ENCODE peak calls at places on chromosomes 5 and 9, in ten cellular contexts. One of them, this sample, is unnamed. For H3K4me1, the result is how much of the 10 kb centered on the place peaks cover.

GRCh38 chr5:6755519-6755918 is 42.3 kb downstream of the TENT4A start:
- DNase-seq in body of pancreas: no peak
- DNase-seq in ovary: peak
- DNase-seq in K562: no peak
- DNase-seq in sigmoid colon: peak
- DNase-seq in tibial nerve: no peak
- DNase-seq in HepG2: no peak
- DNase-seq in uterus: no peak
- DNase-seq in spleen: peak
- DNase-seq in transverse colon: no peak
- DNase-seq in this sample: peak

GRCh38 chr5:55402199-55402598 is 94.4 kb downstream of the MTREX start:
- DNase-seq in ovary: no peak
- DNase-seq in transverse colon: no peak
- DNase-seq in tibial nerve: no peak
- DNase-seq in HepG2: no peak
- DNase-seq in K562: no peak
- DNase-seq in spleen: no peak
- DNase-seq in body of pancreas: no peak
- DNase-seq in uterus: no peak
- DNase-seq in sigmoid colon: no peak
- DNase-seq in this sample: no peak

GRCh38 chr5:132752581-132753125 is 5.4 kb downstream of the CCNI2 start:
- DNase-seq in tibial nerve: no peak
- DNase-seq in spleen: no peak
- DNase-seq in K562: no peak
- DNase-seq in HepG2: no peak
- DNase-seq in transverse colon: no peak
- DNase-seq in body of pancreas: no peak
- DNase-seq in sigmoid colon: no peak
- DNase-seq in ovary: no peak
- DNase-seq in uterus: no peak
- DNase-seq in this sample: no peak

GRCh38 chr9:75683591-75683990 is 206.9 kb upstream of the PCSK5 start:
- DNase-seq in ovary: no peak
- DNase-seq in K562: no peak
- DNase-seq in tibial nerve: no peak
- DNase-seq in body of pancreas: no peak
- DNase-seq in uterus: no peak
- DNase-seq in HepG2: no peak
- DNase-seq in sigmoid colon: no peak
- DNase-seq in transverse colon: no peak
- DNase-seq in spleen: no peak
- DNase-seq in this sample: no peak

GRCh38 chr5:139764250-139764791 is 31.3 kb upstream of the PSD2 start:
- DNase-seq in K562: no peak
- DNase-seq in transverse colon: no peak
- DNase-seq in spleen: peak
- DNase-seq in sigmoid colon: no peak
- DNase-seq in body of pancreas: no peak
- DNase-seq in tibial nerve: no peak
- DNase-seq in ovary: no peak
- DNase-seq in HepG2: no peak
- DNase-seq in uterus: no peak
- DNase-seq in this sample: peak

GRCh38 chr9:101628173-101628572 is 33.4 kb upstream of the PPP3R2 start:
- DNase-seq in tibial nerve: no peak
- DNase-seq in K562: no peak
- DNase-seq in body of pancreas: no peak
- DNase-seq in sigmoid colon: no peak
- DNase-seq in uterus: no peak
- DNase-seq in ovary: no peak
- DNase-seq in HepG2: no peak
- DNase-seq in spleen: no peak
- DNase-seq in transverse colon: no peak
- DNase-seq in this sample: no peak

GRCh38 chr5:73437126-73438047 is 11.2 kb downstream of the FOXD1 start:
- DNase-seq in tibial nerve: no peak
- DNase-seq in ovary: no peak
- DNase-seq in sigmoid colon: no peak
- DNase-seq in transverse colon: peak
- DNase-seq in spleen: no peak
- DNase-seq in body of pancreas: no peak
- DNase-seq in HepG2: no peak
- DNase-seq in K562: peak
- DNase-seq in uterus: no peak
- DNase-seq in this sample: peak

GRCh38 chr5:141041427-141041785 is 9.8 kb upstream of the PCDHB1 start:
- DNase-seq in tibial nerve: no peak
- DNase-seq in body of pancreas: no peak
- DNase-seq in uterus: no peak
- DNase-seq in ovary: no peak
- DNase-seq in transverse colon: no peak
- DNase-seq in K562: no peak
- DNase-seq in sigmoid colon: no peak
- DNase-seq in spleen: no peak
- DNase-seq in HepG2: no peak
- DNase-seq in this sample: no peak

GRCh38 chr9:91939953-91940352 is 10.1 kb downstream of the ROR2 start:
- DNase-seq in K562: peak
- DNase-seq in transverse colon: no peak
- DNase-seq in HepG2: no peak
- DNase-seq in body of pancreas: no peak
- DNase-seq in ovary: no peak
- DNase-seq in spleen: no peak
- DNase-seq in tibial nerve: no peak
- DNase-seq in sigmoid colon: no peak
- DNase-seq in uterus: no peak
- DNase-seq in this sample: no peak

GRCh38 chr9:77176686-77177142 is 620 bp upstream of the VPS13A start:
- DNase-seq in transverse colon: no peak
- DNase-seq in HepG2: no peak
- DNase-seq in uterus: no peak
- DNase-seq in ovary: no peak
- DNase-seq in body of pancreas: no peak
- DNase-seq in sigmoid colon: no peak
- DNase-seq in spleen: no peak
- DNase-seq in tibial nerve: no peak
- DNase-seq in K562: no peak
- DNase-seq in this sample: no peak
- TF ChIP-seq POLR2A in transverse colon: no peak
- TF ChIP-seq POLR2A in HepG2: no peak
- TF ChIP-seq POLR2A in uterus: no peak
- TF ChIP-seq POLR2A in ovary: no peak
- TF ChIP-seq POLR2A in body of pancreas: no peak
- TF ChIP-seq POLR2A in sigmoid colon: no peak
- TF ChIP-seq POLR2A in spleen: no peak
- TF ChIP-seq POLR2A in tibial nerve: no peak
- TF ChIP-seq POLR2A in K562: no peak
- TF ChIP-seq POLR2A in this sample: no peak

DNA sequence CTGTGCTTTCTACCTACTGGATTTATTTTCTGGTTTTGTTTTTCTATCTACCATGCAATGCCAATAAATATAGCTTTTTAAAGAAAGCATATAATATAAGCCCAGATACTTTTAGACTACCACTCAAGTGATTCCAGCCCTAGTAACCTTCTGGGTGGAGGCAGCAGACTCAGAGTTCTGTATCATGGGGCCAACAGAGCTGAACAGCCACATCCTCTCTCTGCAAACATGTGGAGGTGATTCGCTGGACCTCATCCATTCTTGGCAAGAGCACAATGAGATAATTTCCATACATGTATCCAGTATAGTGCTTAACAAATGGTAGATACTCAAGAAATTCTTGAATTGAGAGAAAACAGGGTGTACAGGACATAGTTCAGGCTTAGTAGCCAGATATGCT is 124.6 kb downstream of the ASTN2 start:
- DNase-seq in tibial nerve: no peak
- DNase-seq in ovary: no peak
- DNase-seq in spleen: no peak
- DNase-seq in HepG2: no peak
- DNase-seq in sigmoid colon: no peak
- DNase-seq in uterus: no peak
- DNase-seq in transverse colon: no peak
- DNase-seq in body of pancreas: no peak
- DNase-seq in K562: no peak
- DNase-seq in this sample: no peak
- H3K4me3 ChIP-seq in tibial nerve: no peak
- H3K4me3 ChIP-seq in ovary: no peak
- H3K4me3 ChIP-seq in spleen: no peak
- H3K4me3 ChIP-seq in HepG2: no peak
- H3K4me3 ChIP-seq in sigmoid colon: no peak
- H3K4me3 ChIP-seq in uterus: no peak
- H3K4me3 ChIP-seq in transverse colon: no peak
- H3K4me3 ChIP-seq in body of pancreas: no peak
- H3K4me3 ChIP-seq in K562: no peak
- H3K4me3 ChIP-seq in this sample: no peak

DNA sequence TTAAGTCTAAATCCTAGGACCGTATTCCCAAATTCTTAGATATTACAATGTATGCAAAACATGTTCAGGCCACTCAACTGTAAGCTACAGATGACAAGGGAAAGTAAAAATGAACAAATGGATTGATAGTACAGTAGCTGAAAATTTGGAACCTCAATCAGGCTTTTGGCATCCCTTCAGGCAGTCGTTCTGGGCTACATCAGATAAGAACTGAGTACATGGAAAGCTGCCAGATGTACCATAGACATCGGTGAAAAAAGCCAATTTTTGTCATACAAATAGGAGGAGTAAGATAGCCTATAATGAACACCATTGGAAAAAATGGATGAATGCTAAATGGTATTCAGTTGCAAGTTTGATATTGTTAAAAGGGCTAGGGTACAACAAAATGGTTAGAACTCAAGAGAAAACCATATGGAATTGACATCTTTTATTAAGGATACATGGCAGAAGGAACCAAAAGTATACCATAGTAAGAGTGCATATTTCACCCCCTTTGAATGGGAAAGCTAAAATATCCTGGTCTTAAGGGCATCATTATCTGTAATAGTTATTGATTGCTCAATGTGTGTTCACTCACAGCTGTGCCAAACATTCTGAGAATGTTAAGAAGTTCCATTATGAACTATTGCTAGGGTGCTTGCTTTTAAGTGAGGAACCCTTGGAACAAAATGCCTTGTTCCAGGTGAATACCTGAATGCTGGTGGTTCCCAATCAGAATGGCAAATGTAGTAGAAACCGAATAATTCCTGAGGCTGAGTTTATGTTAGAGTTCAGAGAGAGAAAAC is 86.4 kb downstream of the NR3C1 start:
- DNase-seq in body of pancreas: no peak
- DNase-seq in sigmoid colon: no peak
- DNase-seq in spleen: no peak
- DNase-seq in tibial nerve: no peak
- DNase-seq in K562: peak
- DNase-seq in HepG2: no peak
- DNase-seq in ovary: no peak
- DNase-seq in uterus: no peak
- DNase-seq in transverse colon: no peak
- DNase-seq in this sample: no peak
- H3K4me1 ChIP-seq in body of pancreas: under half
- H3K4me1 ChIP-seq in sigmoid colon: under half
- H3K4me1 ChIP-seq in spleen: under half
- H3K4me1 ChIP-seq in tibial nerve: under half
- H3K4me1 ChIP-seq in K562: under half
- H3K4me1 ChIP-seq in HepG2: under half
- H3K4me1 ChIP-seq in ovary: under half
- H3K4me1 ChIP-seq in uterus: under half
- H3K4me1 ChIP-seq in transverse colon: under half
- H3K4me1 ChIP-seq in this sample: under half

DNA sequence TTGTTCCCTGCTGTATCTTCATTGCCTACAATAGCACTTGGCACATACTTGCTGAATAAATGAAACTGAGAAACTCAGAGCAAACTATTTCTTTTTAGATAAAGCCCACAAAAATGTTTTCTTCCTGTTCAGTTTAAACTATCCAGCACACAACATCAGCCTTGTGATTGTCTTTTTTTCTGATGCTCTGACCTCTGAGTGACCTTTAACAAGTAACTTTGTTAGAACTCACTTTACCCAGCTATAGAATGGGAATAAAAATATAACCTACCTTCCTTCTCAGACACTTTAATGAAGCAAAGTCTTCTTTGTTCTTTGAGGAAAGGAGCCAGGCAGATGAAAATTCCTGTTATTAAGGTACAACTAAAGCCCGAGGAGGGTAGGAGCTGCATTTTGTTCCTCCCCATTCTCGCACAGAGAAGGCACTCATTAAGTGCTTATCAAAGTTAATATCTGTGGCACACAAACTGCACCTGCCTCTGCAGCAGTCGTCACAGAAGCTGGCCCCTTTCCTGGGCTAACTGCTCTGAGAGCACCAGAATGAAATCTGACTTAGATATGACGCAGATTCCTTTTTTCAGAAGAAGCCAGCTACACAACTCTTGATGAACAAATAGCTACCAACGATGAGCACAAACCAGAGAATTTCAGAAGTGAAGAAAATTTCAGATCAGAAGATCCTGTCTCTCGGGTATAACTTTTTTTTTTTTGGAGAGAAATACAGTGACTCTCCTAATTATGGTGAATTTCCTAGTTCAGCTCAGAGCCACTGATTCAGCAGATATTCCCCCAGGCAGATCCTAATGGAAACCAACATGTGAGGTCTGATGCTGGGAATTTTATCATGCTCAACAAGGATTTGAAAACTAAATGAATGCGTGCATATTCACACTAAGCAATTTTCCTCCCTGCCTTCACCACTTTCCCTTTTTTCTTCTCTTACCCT is 31.0 kb upstream of the NR3C1 start:
- DNase-seq in HepG2: no peak
- DNase-seq in tibial nerve: no peak
- DNase-seq in spleen: peak
- DNase-seq in uterus: no peak
- DNase-seq in ovary: no peak
- DNase-seq in body of pancreas: no peak
- DNase-seq in sigmoid colon: no peak
- DNase-seq in K562: no peak
- DNase-seq in transverse colon: no peak
- DNase-seq in this sample: peak
- TF ChIP-seq POLR2A in HepG2: no peak
- TF ChIP-seq POLR2A in tibial nerve: no peak
- TF ChIP-seq POLR2A in spleen: no peak
- TF ChIP-seq POLR2A in uterus: no peak
- TF ChIP-seq POLR2A in ovary: no peak
- TF ChIP-seq POLR2A in body of pancreas: no peak
- TF ChIP-seq POLR2A in sigmoid colon: no peak
- TF ChIP-seq POLR2A in K562: no peak
- TF ChIP-seq POLR2A in transverse colon: no peak
- TF ChIP-seq POLR2A in this sample: no peak

DNA sequence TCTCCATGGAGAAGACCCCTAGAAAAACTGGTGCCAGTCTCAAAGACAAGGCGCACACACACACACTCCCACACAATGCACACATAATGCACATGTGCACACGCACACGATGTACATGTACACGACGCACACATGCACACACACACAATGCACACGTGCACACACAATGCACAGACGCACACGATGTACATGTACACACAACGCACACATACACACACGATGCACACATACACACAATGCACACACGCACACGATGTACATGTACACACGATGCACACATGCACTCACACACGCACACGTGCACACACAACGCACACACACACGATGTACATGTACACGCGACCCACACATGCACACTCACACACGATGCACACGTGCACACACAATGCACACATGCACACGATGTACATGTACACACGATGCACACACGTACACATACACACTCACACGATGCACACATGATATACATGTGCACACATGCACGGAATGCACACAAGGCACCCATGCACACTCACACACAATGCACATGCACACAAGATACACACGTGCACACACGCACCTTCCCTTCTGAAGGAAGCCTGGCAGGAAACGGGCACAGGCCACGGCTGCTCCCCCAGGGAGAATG is 76.5 kb downstream of the VAV2 start:
- DNase-seq in body of pancreas: no peak
- DNase-seq in ovary: no peak
- DNase-seq in sigmoid colon: no peak
- DNase-seq in K562: no peak
- DNase-seq in HepG2: no peak
- DNase-seq in transverse colon: no peak
- DNase-seq in spleen: no peak
- DNase-seq in tibial nerve: no peak
- DNase-seq in uterus: no peak
- DNase-seq in this sample: no peak
- H3K4me3 ChIP-seq in body of pancreas: no peak
- H3K4me3 ChIP-seq in ovary: no peak
- H3K4me3 ChIP-seq in sigmoid colon: no peak
- H3K4me3 ChIP-seq in K562: no peak
- H3K4me3 ChIP-seq in HepG2: no peak
- H3K4me3 ChIP-seq in transverse colon: no peak
- H3K4me3 ChIP-seq in spleen: no peak
- H3K4me3 ChIP-seq in tibial nerve: no peak
- H3K4me3 ChIP-seq in uterus: no peak
- H3K4me3 ChIP-seq in this sample: no peak